ENCODE peak calls at places on chromosomes 7 and 10, in four cellular contexts. L is activated gamma-delta T cell, F is aorta, H is lower leg skin. I is an unnamed sample.

GRCh38 chr7:155948845-155949244 is 136.6 kb upstream of the SHH start:
- DNase-seq in H (no peak), F (no peak), L (no peak), I (no peak)

GRCh38 chr10:129807211-129807610 is 156.9 kb downstream of the EBF3 start:
- DNase-seq in F (no peak), H (no peak), L (no peak), I (no peak)

GRCh38 chr10:102085336-102085735 is 20.2 kb downstream of the HPS6 start:
- DNase-seq in H (no peak), F (no peak), L (no peak), I (no peak)

GRCh38 chr7:131808736-131809135 is 252.3 kb upstream of the PODXL start:
- DNase-seq in H (no peak), F (no peak), L (no peak), I (no peak)

GRCh38 chr10:131425752-131426529 is 114.4 kb upstream of the TCERG1L start:
- DNase-seq in H (no peak), F (peak), L (no peak), I (no peak)

GRCh38 chr7:89605362-89605761 is 548.9 kb upstream of the STEAP1 start:
- DNase-seq in F (no peak), L (no peak), H (no peak), I (no peak)

GRCh38 chr10:124703778-124704427 is 40.3 kb downstream of the FAM53B start:
- DNase-seq in L (no peak), F (peak), H (no peak), I (peak)

GRCh38 chr10:109695988-109696387 is 227.3 kb downstream of the XPNPEP1 start:
- DNase-seq in L (no peak), H (no peak), F (no peak), I (no peak)

GRCh38 chr10:18822156-18822555 is 162.9 kb downstream of the ARL5B start:
- DNase-seq in L (no peak), F (no peak), H (no peak), I (no peak)

GRCh38 chr7:154960063-154960790 is 42.7 kb downstream of the PAXIP1 start:
- DNase-seq in L (no peak), H (no peak), F (no peak), I (no peak)

GRCh38 chr10:74083304-74083703 is 67.3 kb downstream of the AP3M1 start:
- DNase-seq in F (no peak), L (no peak), H (no peak), I (no peak)

GRCh38 chr10:89944138-89944537 is 242.7 kb downstream of the KIF20B start:
- DNase-seq in L (no peak), H (no peak), F (no peak), I (no peak)

GRCh38 chr10:538895-539294 is 150.6 kb downstream of the DIP2C start:
- DNase-seq in F (no peak), H (no peak), L (no peak), I (no peak)

GRCh38 chr7:81775560-81775959 is 5.7 kb upstream of the HGF start:
- DNase-seq in L (no peak), H (no peak), F (no peak), I (no peak)

GRCh38 chr10:123494409-123494808 is 171.7 kb upstream of the GPR26 start:
- DNase-seq in H (no peak), F (no peak), L (no peak), I (no peak)

GRCh38 chr7:78296689-78297371 is 498.3 kb downstream of the PHTF2 start:
- DNase-seq in H (no peak), F (no peak), L (no peak), I (no peak)

GRCh38 chr7:64618785-64619456 is 47.0 kb upstream of the ZNF107 start:
- DNase-seq in L (no peak), H (no peak), F (no peak), I (no peak)

GRCh38 chr7:19470031-19470430 is 238.8 kb downstream of the POLR1F start:
- DNase-seq in H (no peak), L (no peak), F (no peak), I (no peak)

GRCh38 chr7:29281782-29282541 is 87.4 kb downstream of the CHN2 start:
- DNase-seq in H (peak), F (no peak), L (no peak), I (no peak)

GRCh38 chr7:86914468-86915054 is 144.9 kb downstream of the ELAPOR2 start:
- DNase-seq in F (no peak), L (no peak), H (no peak), I (no peak)

GRCh38 chr10:34954142-34954541 is 136.0 kb downstream of the CUL2 start:
- DNase-seq in L (no peak), F (no peak), H (peak), I (no peak)

GRCh38 chr10:131178956-131179355 is 132.6 kb downstream of the TCERG1L start:
- DNase-seq in L (no peak), F (no peak), H (no peak), I (no peak)

GRCh38 chr7:158885624-158886023 is 29.3 kb downstream of the DYNC2I1 start:
- DNase-seq in F (no peak), L (no peak), H (no peak), I (no peak)

GRCh38 chr10:60044221-60044620 is 137.9 kb upstream of the CCDC6 start:
- DNase-seq in L (no peak), H (no peak), F (no peak), I (no peak)

GRCh38 chr10:14513061-14513460 is 182.3 kb upstream of the FRMD4A start:
- DNase-seq in F (no peak), L (no peak), H (no peak), I (no peak)

GRCh38 chr7:151275813-151276577 is 27.5 kb upstream of the SMARCD3 start:
- DNase-seq in H (no peak), L (no peak), F (peak), I (no peak)

GRCh38 chr10:43236176-43236850 is 30.6 kb downstream of the RASGEF1A start:
- DNase-seq in H (no peak), L (no peak), F (peak), I (no peak)

GRCh38 chr10:61830072-61830845 is 71.2 kb upstream of the ARID5B start:
- DNase-seq in F (no peak), L (no peak), H (no peak), I (no peak)

GRCh38 chr10:30939643-30940042 is 92.0 kb downstream of the ZNF438 start:
- DNase-seq in F (no peak), H (no peak), L (no peak), I (no peak)

GRCh38 chr10:99394761-99395386 is 35.5 kb downstream of the GOT1 start:
- DNase-seq in L (no peak), F (no peak), H (no peak), I (no peak)

GRCh38 chr7:129748710-129749109 is 137.2 kb downstream of the NRF1 start:
- DNase-seq in L (no peak), F (no peak), H (no peak), I (no peak)

GRCh38 chr7:80732635-80733034 is 94.2 kb downstream of the CD36 start:
- DNase-seq in H (no peak), F (no peak), L (no peak), I (no peak)

GRCh38 chr7:108515636-108516035 is 10.3 kb downstream of the PNPLA8 start:
- DNase-seq in L (no peak), H (no peak), F (no peak), I (no peak)

GRCh38 chr10:14468022-14468421 is 137.3 kb upstream of the FRMD4A start:
- DNase-seq in H (no peak), F (no peak), L (no peak), I (no peak)

I was measured in sciatic nerve.